ENCODE peak calls at places on chromosome 5, in seven cellular contexts. B is tibial artery, O is body of pancreas, P is A549, G is fibroblast of lung, E is GM23248, S is SK-N-MC. N is an unnamed sample.
A peak's percentile ranks its signal among the peaks of the same experiment; 100 is the strongest.

GRCh38 chr5:82312373-82312856 is 34.3 kb upstream of the RPS23 start:
- DNase-seq in G (peak; percentile 87), O (peak; percentile 25), P (peak; percentile 69), S (no peak), B (peak; percentile 87), E (peak; percentile 87), N (peak; percentile 53)

GRCh38 chr5:57171818-57172465 is 1.9 kb upstream of the GPBP1 start:
- DNase-seq in B (no peak), E (no peak), P (peak; percentile 47), G (peak; percentile 20), S (no peak), O (no peak), N (peak; percentile 83)

GRCh38 chr5:179819296-179820126 is 1.2 kb upstream of the SQSTM1 start:
- DNase-seq in B (peak; percentile 89), O (peak; percentile 83), P (peak; percentile 89), E (peak; percentile 81), S (no peak), G (peak; percentile 75), N (peak; percentile 45)

GRCh38 chr5:150053231-150053626 is 33.1 kb downstream of the CSF1R start:
- DNase-seq in P (peak; percentile 31), S (no peak), E (peak; percentile 93), G (peak; percentile 60), B (no peak), O (no peak), N (peak; percentile 70)

GRCh38 chr5:107455111-107455544 is 215.6 kb downstream of the EFNA5 start:
- DNase-seq in E (peak; percentile 23), G (peak; percentile 33), O (no peak), S (no peak), P (no peak), B (no peak), N (peak; percentile 70)

GRCh38 chr5:68441309-68441708 is 225.8 kb downstream of the PIK3R1 start:
- DNase-seq in G (no peak), O (no peak), P (no peak), B (no peak), S (no peak), E (no peak), N (no peak)

GRCh38 chr5:174998131-174998730 is 273.8 kb downstream of the MSX2 start:
- DNase-seq in B (no peak), E (no peak), S (no peak), P (no peak), O (no peak), G (no peak), N (peak; percentile 4)

GRCh38 chr5:73826761-73827450 is 200.9 kb downstream of the ARHGEF28 start:
- DNase-seq in B (no peak), O (no peak), G (peak; percentile 57), P (peak; percentile 71), S (no peak), E (peak; percentile 89), N (peak; percentile 95)

GRCh38 chr5:79512692-79513518 is 1.0 kb downstream of the HOMER1 start:
- DNase-seq in S (no peak), E (peak; percentile 56), O (no peak), G (peak; percentile 41), P (no peak), B (no peak), N (peak; percentile 30)

GRCh38 chr5:37717613-37718431 is 122.0 kb downstream of the GDNF start:
- DNase-seq in S (peak; percentile 84), B (no peak), E (peak; percentile 53), P (peak; percentile 79), G (peak; percentile 92), O (peak; percentile 78), N (peak; percentile 84)

GRCh38 chr5:21823588-21823987 is 1029.6 kb downstream of the CDH12 start:
- DNase-seq in O (no peak), P (no peak), B (no peak), E (no peak), S (no peak), G (peak; percentile 32), N (peak; percentile 71)

GRCh38 chr5:75053286-75054109 is 1.1 kb upstream of the GCNT4 start:
- DNase-seq in B (peak; percentile 81), O (peak; percentile 70), E (peak; percentile 94), G (peak; percentile 65), S (no peak), P (peak; percentile 78), N (peak; percentile 87)

GRCh38 chr5:175572922-175573321 is 84.9 kb upstream of the HRH2 start:
- DNase-seq in B (no peak), G (no peak), E (peak; percentile 12), O (no peak), P (peak; percentile 7), S (no peak), N (peak; percentile 8)

GRCh38 chr5:151155777-151156731 is 1.5 kb downstream of the ANXA6 start:
- DNase-seq in E (peak; percentile 75), P (no peak), S (no peak), B (peak; percentile 73), G (peak; percentile 67), O (peak; percentile 35), N (no peak)

GRCh38 chr5:172838151-172838875 is 4.3 kb downstream of the ERGIC1 start:
- DNase-seq in S (no peak), E (no peak), G (no peak), P (no peak), B (no peak), O (no peak), N (no peak)

GRCh38 chr5:172835246-172836030 is 1.4 kb downstream of the ERGIC1 start:
- DNase-seq in B (no peak), G (no peak), P (no peak), E (peak; percentile 47), S (no peak), O (no peak), N (no peak)

GRCh38 chr5:172840077-172840777 is 6.2 kb downstream of the ERGIC1 start:
- DNase-seq in B (no peak), S (no peak), O (peak; percentile 49), G (no peak), E (peak; percentile 36), P (no peak), N (no peak)

GRCh38 chr5:172839669-172840068 is 5.6 kb downstream of the ERGIC1 start:
- DNase-seq in E (no peak), P (no peak), S (no peak), B (no peak), G (no peak), O (peak; percentile 66), N (no peak)

GRCh38 chr5:172837640-172838039 is 3.6 kb downstream of the ERGIC1 start:
- DNase-seq in E (no peak), B (no peak), O (peak; percentile 97), S (no peak), G (no peak), P (no peak), N (no peak)
- H3K4me3 ChIP-seq in E (no peak overlapping the region), B (no peak overlapping the region), O (no peak overlapping the region), S (no peak overlapping the region), G (no peak overlapping the region), P (no peak overlapping the region), N (no peak overlapping the region)

GRCh38 chr5:14153071-14153864 is 10.1 kb downstream of the TRIO start:
- DNase-seq in G (no peak), B (no peak), O (no peak), P (peak; percentile 44), E (no peak), S (no peak), N (no peak)
- H3K4me3 ChIP-seq in G (peak overlapping the region; percentile 41), B (no peak overlapping the region), O (no peak overlapping the region), P (no peak overlapping the region), E (peak overlapping the region; percentile 63), S (no peak overlapping the region), N (no peak overlapping the region)

GRCh38 chr5:139711852-139712171 is 63.7 kb downstream of the CXXC5 start:
- DNase-seq in G (no peak), S (no peak), O (peak; percentile 39), P (no peak), E (no peak), B (peak; percentile 78), N (no peak)

GRCh38 chr5:139708877-139709586 is 60.9 kb downstream of the CXXC5 start:
- DNase-seq in G (peak; percentile 61), B (peak; percentile 91), P (peak; percentile 54), E (peak; percentile 93), S (no peak), O (peak; percentile 84), N (peak; percentile 28)

GRCh38 chr5:139710370-139711066 is 62.4 kb downstream of the CXXC5 start:
- DNase-seq in S (no peak), E (peak; percentile 96), O (peak; percentile 76), P (no peak), B (peak; percentile 88), G (peak; percentile 42), N (no peak)

GRCh38 chr5:139709587-139710369 is 61.6 kb downstream of the CXXC5 start:
- DNase-seq in S (no peak), O (peak; percentile 28), P (no peak), E (no peak), G (no peak), B (no peak), N (no peak)

GRCh38 chr5:139711067-139711851 is 63.1 kb downstream of the CXXC5 start:
- DNase-seq in S (no peak), O (peak; percentile 43), B (peak; percentile 89), G (no peak), E (peak; percentile 82), P (peak; percentile 46), N (no peak)
- H3K4me3 ChIP-seq in S (peak overlapping the region; percentile 86), O (no peak overlapping the region), B (peak overlapping the region; percentile 67), G (peak overlapping the region; percentile 53), E (peak overlapping the region; percentile 75), P (peak overlapping the region; percentile 88), N (peak overlapping the region; percentile 24)

GRCh38 chr5:54469655-54470054 is 14.2 kb downstream of the HSPB3 start:
- DNase-seq in O (no peak), G (peak; percentile 16), P (no peak), B (no peak), E (peak; percentile 46), S (no peak), N (no peak)
- H3K4me3 ChIP-seq in O (no peak overlapping the region), G (peak overlapping the region; percentile 47), P (no peak overlapping the region), B (peak overlapping the region; percentile 29), E (peak overlapping the region; percentile 69), S (no peak overlapping the region), N (no peak overlapping the region)

DNA sequence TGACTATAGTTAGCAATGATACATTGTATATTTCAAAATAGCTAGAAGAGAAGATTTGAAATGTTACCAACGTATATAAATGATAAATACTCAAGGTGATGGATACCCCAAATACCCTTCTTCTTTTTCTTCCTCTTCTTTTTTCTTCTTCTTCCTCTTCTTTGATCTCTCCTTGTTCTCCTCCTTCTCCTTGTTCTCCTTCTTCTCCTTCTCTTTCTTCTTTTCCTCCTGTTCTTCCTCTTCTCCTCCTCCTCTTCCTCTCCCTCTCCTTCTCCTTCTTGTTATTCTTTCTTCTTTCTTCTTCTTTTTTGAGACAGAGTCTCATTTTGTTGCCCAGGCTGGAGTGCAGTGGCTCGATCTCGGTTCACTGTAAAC is 616 bp upstream of the SPEF2 start:
- DNase-seq in B (no peak), G (no peak), S (no peak), O (no peak), P (no peak), E (no peak), N (no peak)
- H3K4me3 ChIP-seq in B (peak overlapping the region; percentile 92), G (peak overlapping the region; percentile 81), S (peak overlapping the region; percentile 52), O (peak overlapping the region; percentile 84), P (peak overlapping the region; percentile 87), E (peak overlapping the region; percentile 87), N (no peak overlapping the region)